ENCODE peak calls at places on chromosomes 7 and 10, in nine cellular contexts. A is upper lobe of right lung; L is stomach; R is naive thymus-derived CD4-positive, alpha-beta T cell; Q is MM.1S; E is GM23338; V is heart right ventricle; M is brain microvascular endothelial cell; H is CD8-positive, alpha-beta T cell. C is an unnamed sample.

GRCh38 chr7:54987772-54988171 is 31.0 kb upstream of the EGFR start:
- DNase-seq in E (no peak), V (no peak), H (no peak), R (no peak), L (no peak), Q (no peak), M (no peak), A (no peak), C (no peak)

GRCh38 chr10:80373566-80373965 is 17.0 kb downstream of the DYDC2 start:
- DNase-seq in L (no peak), A (no peak), R (no peak), Q (no peak), M (no peak), V (no peak), E (no peak), H (no peak), C (no peak)

GRCh38 chr10:48215148-48215982 is 59.1 kb downstream of the FRMPD2 start:
- DNase-seq in R (no peak), L (peak; percentile 66), A (no peak), Q (peak; percentile 40), V (peak; percentile 26), H (no peak), M (peak; percentile 37), E (peak; percentile 78), C (no peak)

GRCh38 chr10:109914966-109915365 is 8.3 kb downstream of the XPNPEP1 start:
- DNase-seq in Q (peak; percentile 80), M (peak; percentile 82), R (peak; percentile 43), E (no peak), L (no peak), V (no peak), A (no peak), H (peak; percentile 25), C (no peak)

GRCh38 chr7:28889290-28889689 is 68.8 kb downstream of the TRIL start:
- DNase-seq in V (no peak), L (no peak), A (no peak), R (no peak), Q (no peak), M (no peak), H (no peak), E (peak; percentile 59), C (no peak)

GRCh38 chr10:23373156-23373555 is 28.6 kb upstream of the C10orf67 start:
- DNase-seq in Q (no peak), E (no peak), V (no peak), R (no peak), L (no peak), H (no peak), M (no peak), A (no peak), C (no peak)

GRCh38 chr7:334618-335357 is 44.8 kb downstream of the FOXL3 start:
- DNase-seq in A (no peak), H (no peak), Q (no peak), M (no peak), E (no peak), R (no peak), V (no peak), L (no peak), C (no peak)

GRCh38 chr7:94323872-94324271 is 70.8 kb upstream of the COL1A2 start:
- DNase-seq in M (no peak), E (no peak), R (no peak), Q (no peak), A (no peak), V (no peak), L (no peak), H (no peak), C (no peak)

GRCh38 chr7:137760111-137760510 is 86.7 kb downstream of the DGKI start:
- DNase-seq in E (peak; percentile 52), M (no peak), Q (no peak), L (no peak), A (no peak), R (no peak), H (no peak), V (no peak), C (peak; percentile 70)

GRCh38 chr10:649798-650690 is 39.4 kb downstream of the DIP2C start:
- DNase-seq in H (no peak), A (no peak), V (no peak), Q (no peak), R (no peak), M (no peak), L (peak; percentile 87), E (no peak), C (no peak)

GRCh38 chr10:652226-652625 is 37.2 kb downstream of the DIP2C start:
- DNase-seq in Q (no peak), A (no peak), M (no peak), V (no peak), H (no peak), E (no peak), L (no peak), R (no peak), C (no peak)

GRCh38 chr10:649445-649797 is 40.0 kb downstream of the DIP2C start:
- DNase-seq in R (no peak), H (no peak), A (no peak), Q (no peak), M (no peak), L (no peak), E (no peak), V (no peak), C (no peak)

GRCh38 chr10:651700-652099 is 37.8 kb downstream of the DIP2C start:
- DNase-seq in L (no peak), R (no peak), V (no peak), Q (no peak), E (no peak), A (no peak), M (no peak), H (no peak), C (no peak)

DNA sequence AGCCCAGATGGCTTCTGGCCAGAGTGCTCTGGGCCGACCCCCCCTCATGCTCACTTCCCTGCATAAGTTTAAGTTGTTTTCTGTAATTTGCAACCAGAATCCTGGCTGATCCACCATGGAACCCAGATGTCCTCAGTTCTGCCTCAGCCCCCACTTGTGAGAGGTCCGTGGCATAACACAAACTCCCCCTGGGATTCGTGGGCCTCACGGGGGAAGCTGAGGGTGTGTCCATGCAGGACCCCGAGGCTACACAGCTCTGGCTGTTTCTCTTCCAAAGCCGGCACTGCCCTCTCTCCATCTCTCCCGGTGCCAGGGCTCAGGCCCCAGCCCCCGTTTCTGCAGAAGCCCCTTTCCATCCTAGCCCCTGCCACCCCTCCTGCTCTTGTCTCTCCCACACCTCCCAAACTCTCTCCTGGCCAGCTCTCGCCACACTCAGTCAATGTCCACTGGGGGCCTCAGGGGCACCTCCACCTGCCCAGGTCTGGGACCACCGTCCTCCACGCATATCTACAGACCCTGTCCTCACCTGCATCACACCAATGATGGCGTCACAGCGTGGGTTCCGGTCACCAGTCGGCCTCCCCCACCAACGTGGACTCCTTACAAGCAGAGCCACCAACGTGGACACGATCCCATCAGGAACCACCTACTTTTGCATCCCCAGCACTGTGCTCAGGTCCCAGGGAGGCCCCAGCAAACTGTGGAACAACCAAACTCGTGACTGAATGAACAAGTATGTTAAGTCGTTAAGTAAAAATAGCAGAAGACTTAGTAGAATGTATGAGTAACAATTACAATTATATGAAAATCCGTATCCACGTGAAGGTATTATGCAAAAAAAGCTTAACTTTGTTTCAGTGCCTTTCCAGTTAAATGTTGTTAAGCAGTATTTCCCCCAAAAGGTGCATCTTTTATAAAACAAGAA is 38.5 kb downstream of the DIP2C start:
- DNase-seq in Q (no peak), L (no peak), V (no peak), H (no peak), A (no peak), R (no peak), E (no peak), M (no peak), C (no peak)
- H3K27ac ChIP-seq in Q (no peak overlapping the region), L (peak overlapping the region; percentile 95), V (peak overlapping the region; percentile 45), H (no peak overlapping the region), A (no peak overlapping the region), R (no peak overlapping the region), E (no peak overlapping the region), M (no peak overlapping the region), C (peak overlapping the region; percentile 75)

DNA sequence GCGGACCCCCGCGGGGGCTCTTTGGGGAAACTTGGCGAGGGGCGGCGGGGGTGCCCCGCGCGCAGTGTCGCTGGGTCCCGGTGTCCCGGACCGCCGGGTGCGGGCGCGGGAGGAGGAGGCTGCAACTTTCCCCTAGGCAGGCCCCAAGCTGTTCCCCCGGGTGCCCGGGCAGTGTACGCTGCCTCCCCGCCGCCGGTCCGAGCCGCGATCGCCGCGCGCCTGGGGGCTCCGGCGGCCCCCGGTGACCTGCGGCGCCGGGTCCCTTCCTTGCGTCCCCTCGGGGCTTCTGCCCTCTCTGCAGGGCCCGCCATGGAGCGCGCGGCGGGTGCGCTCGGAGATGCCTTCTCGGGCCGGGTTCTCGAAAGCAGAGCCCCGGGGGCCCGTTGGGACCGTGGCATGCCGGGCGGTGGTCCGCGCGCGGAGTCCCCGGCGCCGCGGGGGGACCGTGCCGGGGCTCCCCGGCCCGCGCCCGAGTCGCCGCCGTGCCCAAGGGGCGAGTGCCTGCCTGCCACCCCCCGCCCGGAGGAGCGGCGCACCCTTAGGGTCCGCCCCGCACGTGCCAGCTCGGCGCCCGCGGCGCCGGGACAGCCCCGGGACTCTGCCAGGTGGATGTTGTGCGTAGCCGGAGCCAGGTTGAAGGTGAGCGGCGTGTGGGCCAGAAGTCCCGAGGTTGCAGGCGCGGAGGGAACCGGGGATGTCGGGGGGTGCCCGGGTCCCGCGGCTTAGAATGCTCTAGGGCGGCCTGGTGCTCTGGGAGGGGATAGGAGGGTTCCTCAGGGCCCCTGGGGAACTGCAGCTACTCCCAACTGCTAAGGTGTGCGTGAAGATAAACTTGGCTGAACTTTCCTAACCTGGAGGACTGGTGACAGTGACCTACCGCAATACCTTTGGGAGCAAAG is at the start of gene CUX1:
- DNase-seq in Q (peak; percentile 46), L (peak; percentile 54), V (peak; percentile 34), R (no peak), H (peak; percentile 3), E (peak; percentile 62), M (no peak), A (peak; percentile 79), C (no peak)
- H3K27ac ChIP-seq in Q (no peak within 1 kb of the TSS), L (peak within 1 kb of the TSS; percentile 83), V (peak within 1 kb of the TSS; percentile 77), R (no peak within 1 kb of the TSS), H (no peak within 1 kb of the TSS), E (no peak within 1 kb of the TSS), M (peak within 1 kb of the TSS; percentile 14), A (peak within 1 kb of the TSS; percentile 72), C (peak within 1 kb of the TSS; percentile 35)

GRCh38 chr7:116546054-116546453 is 21.2 kb downstream of the CAV1 start:
- DNase-seq in R (no peak), L (no peak), V (no peak), E (no peak), Q (no peak), A (no peak), H (no peak), M (no peak), C (no peak)
- H3K27ac ChIP-seq in R (no peak overlapping the region), L (peak overlapping the region; percentile 32), V (peak overlapping the region; percentile 48), E (no peak overlapping the region), Q (no peak overlapping the region), A (no peak overlapping the region), H (no peak overlapping the region), M (no peak overlapping the region), C (peak overlapping the region; percentile 43)

DNA sequence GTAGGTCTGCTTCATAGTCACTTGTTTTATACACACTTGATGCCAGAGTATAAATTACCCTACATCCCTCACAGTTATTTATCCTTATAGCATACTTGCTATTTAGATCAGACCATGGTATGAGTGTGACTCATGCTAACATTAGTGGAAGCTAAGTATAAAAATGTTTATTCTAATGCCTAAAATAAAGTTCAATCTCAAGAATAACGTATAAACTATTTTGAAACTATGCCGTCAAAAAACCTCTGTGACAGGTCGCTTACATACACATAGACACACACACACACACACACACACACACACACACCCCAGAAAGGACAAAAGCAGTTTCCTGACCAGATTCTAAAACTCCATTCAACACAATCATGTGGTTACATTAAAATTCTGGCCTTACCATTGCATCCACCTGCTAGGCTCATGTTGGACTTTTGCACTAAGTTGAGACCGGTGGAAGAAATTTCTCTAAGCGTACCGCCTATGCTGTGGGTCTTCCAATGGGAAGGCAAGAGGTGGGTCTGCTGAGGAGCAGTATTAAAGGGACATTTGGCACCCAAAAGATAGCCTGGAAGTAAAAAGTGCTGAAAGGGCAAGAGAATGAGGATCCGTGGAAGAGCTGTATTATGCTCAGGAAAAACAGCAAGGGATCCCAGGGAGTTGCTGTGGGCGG is 5.0 kb downstream of the FOXP2 start:
- DNase-seq in Q (no peak), E (no peak), M (no peak), A (no peak), V (no peak), H (no peak), R (no peak), L (no peak), C (no peak)
- H3K27ac ChIP-seq in Q (no peak overlapping the region), E (no peak overlapping the region), M (no peak overlapping the region), A (no peak overlapping the region), V (no peak overlapping the region), H (no peak overlapping the region), R (no peak overlapping the region), L (no peak overlapping the region), C (no peak overlapping the region)

C was measured in substantia nigra.